ENCODE peak calls at places on chromosomes 1 and 21, in seven cellular contexts. One of them, this sample, is unnamed.

GRCh38 chr1:117371436-117372151 is 4.3 kb downstream of the MAN1A2 start:
- DNase-seq in breast epithelium: no peak
- DNase-seq in dorsolateral prefrontal cortex: no peak
- DNase-seq in epithelial cell of esophagus: no peak
- DNase-seq in HFFc6: peak; percentile 13
- DNase-seq in vagina: no peak
- DNase-seq in prostate gland: no peak
- DNase-seq in this sample: no peak

GRCh38 chr1:11639372-11639771 is 14.9 kb downstream of the FBXO2 start:
- DNase-seq in breast epithelium: no peak
- DNase-seq in dorsolateral prefrontal cortex: no peak
- DNase-seq in epithelial cell of esophagus: no peak
- DNase-seq in HFFc6: no peak
- DNase-seq in vagina: no peak
- DNase-seq in prostate gland: no peak
- DNase-seq in this sample: no peak

GRCh38 chr21:33157303-33157702 is 72.4 kb upstream of the IFNAR2 start:
- DNase-seq in breast epithelium: no peak
- DNase-seq in dorsolateral prefrontal cortex: no peak
- DNase-seq in epithelial cell of esophagus: peak; percentile 8
- DNase-seq in HFFc6: no peak
- DNase-seq in vagina: no peak
- DNase-seq in prostate gland: no peak
- DNase-seq in this sample: peak; percentile 29

GRCh38 chr21:45207839-45208626 is 79.7 kb downstream of the POFUT2 start:
- DNase-seq in breast epithelium: no peak
- DNase-seq in dorsolateral prefrontal cortex: no peak
- DNase-seq in epithelial cell of esophagus: no peak
- DNase-seq in HFFc6: no peak
- DNase-seq in vagina: no peak
- DNase-seq in prostate gland: no peak
- DNase-seq in this sample: no peak

GRCh38 chr1:26278835-26279597 is 870 bp upstream of the SH3BGRL3 start:
- DNase-seq in breast epithelium: no peak
- DNase-seq in dorsolateral prefrontal cortex: no peak
- DNase-seq in epithelial cell of esophagus: peak; percentile 93
- DNase-seq in HFFc6: peak; percentile 74
- DNase-seq in vagina: peak; percentile 87
- DNase-seq in prostate gland: peak; percentile 46
- DNase-seq in this sample: peak; percentile 6

GRCh38 chr1:154316704-154317103 is 4.2 kb upstream of the AQP10 start:
- DNase-seq in breast epithelium: no peak
- DNase-seq in dorsolateral prefrontal cortex: no peak
- DNase-seq in epithelial cell of esophagus: no peak
- DNase-seq in HFFc6: no peak
- DNase-seq in vagina: no peak
- DNase-seq in prostate gland: no peak
- DNase-seq in this sample: no peak

GRCh38 chr21:35838987-35839763 is 221.2 kb downstream of the SETD4 start:
- DNase-seq in breast epithelium: no peak
- DNase-seq in dorsolateral prefrontal cortex: no peak
- DNase-seq in epithelial cell of esophagus: no peak
- DNase-seq in HFFc6: no peak
- DNase-seq in vagina: no peak
- DNase-seq in prostate gland: no peak
- DNase-seq in this sample: no peak

GRCh38 chr1:246836169-246836568 is 95.6 kb downstream of the AHCTF1 start:
- DNase-seq in breast epithelium: no peak
- DNase-seq in dorsolateral prefrontal cortex: no peak
- DNase-seq in epithelial cell of esophagus: peak; percentile 14
- DNase-seq in HFFc6: no peak
- DNase-seq in vagina: no peak
- DNase-seq in prostate gland: no peak
- DNase-seq in this sample: no peak

GRCh38 chr1:6891781-6892579 is 106.7 kb downstream of the CAMTA1 start:
- DNase-seq in breast epithelium: no peak
- DNase-seq in dorsolateral prefrontal cortex: no peak
- DNase-seq in epithelial cell of esophagus: peak; percentile 64
- DNase-seq in HFFc6: no peak
- DNase-seq in vagina: no peak
- DNase-seq in prostate gland: no peak
- DNase-seq in this sample: no peak

DNA sequence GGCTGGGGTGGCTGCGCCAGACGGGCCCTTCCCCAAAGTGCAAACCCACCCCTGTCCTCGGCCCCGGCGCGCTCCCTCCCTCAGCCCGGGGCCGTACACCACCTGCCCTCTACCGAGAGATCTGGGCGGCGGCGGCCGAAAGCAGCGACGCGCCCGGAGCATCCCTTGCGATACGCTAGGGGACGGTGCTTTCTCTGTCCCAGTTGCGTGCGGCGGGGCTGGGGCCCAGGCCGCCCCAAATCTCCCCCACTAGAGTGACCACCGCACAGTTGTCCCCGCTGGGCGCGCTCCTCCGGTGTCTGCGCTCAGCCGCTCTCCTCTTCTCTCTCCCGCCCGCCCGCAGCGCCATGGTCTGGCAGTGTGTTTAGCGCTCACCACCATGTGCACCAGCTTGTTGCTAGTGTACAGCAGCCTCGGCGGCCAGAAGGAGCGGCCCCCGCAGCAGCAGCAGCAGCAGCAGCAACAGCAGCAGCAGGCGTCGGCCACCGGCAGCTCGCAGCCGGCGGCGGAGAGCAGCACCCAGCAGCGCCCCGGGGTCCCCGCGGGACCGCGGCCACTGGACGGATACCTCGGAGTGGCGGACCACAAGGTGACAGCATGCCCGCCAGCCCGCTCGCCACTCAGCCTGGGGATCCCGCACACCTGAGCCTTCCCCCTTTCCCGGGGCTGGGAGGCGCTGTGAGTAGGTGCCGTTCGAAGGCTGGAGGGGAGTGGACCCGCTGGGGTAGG is 1.0 kb downstream of the ST6GALNAC5 start:
- DNase-seq in breast epithelium: no peak
- DNase-seq in dorsolateral prefrontal cortex: peak; percentile 84
- DNase-seq in epithelial cell of esophagus: peak; percentile 23
- DNase-seq in HFFc6: no peak
- DNase-seq in vagina: no peak
- DNase-seq in prostate gland: no peak
- DNase-seq in this sample: peak; percentile 75
- TF ChIP-seq CTCF in breast epithelium: peak; percentile 15
- TF ChIP-seq CTCF in dorsolateral prefrontal cortex: no peak
- TF ChIP-seq CTCF in epithelial cell of esophagus: no peak
- TF ChIP-seq CTCF in HFFc6: peak; percentile 33
- TF ChIP-seq CTCF in vagina: no peak
- TF ChIP-seq CTCF in prostate gland: no peak
- TF ChIP-seq CTCF in this sample: no peak

GRCh38 chr1:17043676-17044075 is 10.2 kb downstream of the SDHB start:
- DNase-seq in breast epithelium: no peak
- DNase-seq in dorsolateral prefrontal cortex: no peak
- DNase-seq in epithelial cell of esophagus: no peak
- DNase-seq in HFFc6: no peak
- DNase-seq in vagina: no peak
- DNase-seq in prostate gland: no peak
- DNase-seq in this sample: no peak

GRCh38 chr1:17045623-17046022 is 8.2 kb downstream of the SDHB start:
- DNase-seq in breast epithelium: no peak
- DNase-seq in dorsolateral prefrontal cortex: no peak
- DNase-seq in epithelial cell of esophagus: no peak
- DNase-seq in HFFc6: no peak
- DNase-seq in vagina: no peak
- DNase-seq in prostate gland: no peak
- DNase-seq in this sample: no peak

GRCh38 chr1:17046043-17046657 is 7.7 kb downstream of the SDHB start:
- DNase-seq in breast epithelium: no peak
- DNase-seq in dorsolateral prefrontal cortex: no peak
- DNase-seq in epithelial cell of esophagus: peak; percentile 69
- DNase-seq in HFFc6: peak; percentile 73
- DNase-seq in vagina: no peak
- DNase-seq in prostate gland: no peak
- DNase-seq in this sample: no peak

GRCh38 chr1:17047924-17048323 is 5.9 kb downstream of the SDHB start:
- DNase-seq in breast epithelium: no peak
- DNase-seq in dorsolateral prefrontal cortex: no peak
- DNase-seq in epithelial cell of esophagus: no peak
- DNase-seq in HFFc6: no peak
- DNase-seq in vagina: no peak
- DNase-seq in prostate gland: no peak
- DNase-seq in this sample: no peak

DNA sequence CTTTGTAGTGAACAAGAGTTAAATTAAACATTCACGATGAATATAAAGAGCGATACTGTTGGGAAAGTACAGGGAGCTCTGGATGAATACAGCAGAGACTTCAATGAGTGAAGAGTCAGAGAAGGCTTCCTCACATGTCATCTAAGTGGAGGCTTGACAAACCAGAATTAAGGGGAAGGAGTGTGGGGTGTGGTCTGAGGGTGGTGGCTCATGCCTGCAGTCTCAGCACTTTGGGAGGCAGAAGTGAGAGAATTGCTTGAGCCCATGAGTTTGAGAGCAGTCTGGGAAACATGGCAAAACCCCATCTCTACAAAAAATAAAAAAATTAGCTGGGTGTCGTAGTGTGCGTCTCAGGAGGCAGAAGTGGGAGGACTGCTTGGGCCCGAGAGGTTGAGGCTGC is 8.7 kb downstream of the SDHB start:
- DNase-seq in breast epithelium: no peak
- DNase-seq in dorsolateral prefrontal cortex: no peak
- DNase-seq in epithelial cell of esophagus: peak; percentile 76
- DNase-seq in HFFc6: no peak
- DNase-seq in vagina: no peak
- DNase-seq in prostate gland: no peak
- DNase-seq in this sample: no peak
- TF ChIP-seq CTCF in breast epithelium: no peak
- TF ChIP-seq CTCF in dorsolateral prefrontal cortex: no peak
- TF ChIP-seq CTCF in epithelial cell of esophagus: no peak
- TF ChIP-seq CTCF in HFFc6: no peak
- TF ChIP-seq CTCF in vagina: no peak
- TF ChIP-seq CTCF in prostate gland: no peak
- TF ChIP-seq CTCF in this sample: no peak

GRCh38 chr1:178500091-178500770 is 3.5 kb upstream of the CLEC20A start:
- DNase-seq in breast epithelium: no peak
- DNase-seq in dorsolateral prefrontal cortex: no peak
- DNase-seq in epithelial cell of esophagus: no peak
- DNase-seq in HFFc6: no peak
- DNase-seq in vagina: no peak
- DNase-seq in prostate gland: no peak
- DNase-seq in this sample: peak; percentile 25
- TF ChIP-seq CTCF in breast epithelium: no peak
- TF ChIP-seq CTCF in dorsolateral prefrontal cortex: no peak
- TF ChIP-seq CTCF in epithelial cell of esophagus: no peak
- TF ChIP-seq CTCF in HFFc6: peak; percentile 57
- TF ChIP-seq CTCF in vagina: no peak
- TF ChIP-seq CTCF in prostate gland: no peak
- TF ChIP-seq CTCF in this sample: peak; percentile 39

GRCh38 chr1:172855841-172856382 is 194.8 kb downstream of the TNFSF18 start:
- DNase-seq in breast epithelium: no peak
- DNase-seq in dorsolateral prefrontal cortex: no peak
- DNase-seq in epithelial cell of esophagus: no peak
- DNase-seq in HFFc6: no peak
- DNase-seq in vagina: no peak
- DNase-seq in prostate gland: no peak
- DNase-seq in this sample: peak; percentile 47

GRCh38 chr1:172849653-172850052 is 190.8 kb downstream of the FASLG start:
- DNase-seq in breast epithelium: no peak
- DNase-seq in dorsolateral prefrontal cortex: no peak
- DNase-seq in epithelial cell of esophagus: no peak
- DNase-seq in HFFc6: no peak
- DNase-seq in vagina: no peak
- DNase-seq in prostate gland: no peak
- DNase-seq in this sample: no peak

GRCh38 chr1:172845865-172846264 is 187.0 kb downstream of the FASLG start:
- DNase-seq in breast epithelium: no peak
- DNase-seq in dorsolateral prefrontal cortex: no peak
- DNase-seq in epithelial cell of esophagus: no peak
- DNase-seq in HFFc6: no peak
- DNase-seq in vagina: no peak
- DNase-seq in prostate gland: no peak
- DNase-seq in this sample: no peak

GRCh38 chr1:172851871-172852270 is 193.0 kb downstream of the FASLG start:
- DNase-seq in breast epithelium: no peak
- DNase-seq in dorsolateral prefrontal cortex: no peak
- DNase-seq in epithelial cell of esophagus: no peak
- DNase-seq in HFFc6: no peak
- DNase-seq in vagina: no peak
- DNase-seq in prostate gland: no peak
- DNase-seq in this sample: no peak

GRCh38 chr1:172851077-172851476 is 192.2 kb downstream of the FASLG start:
- DNase-seq in breast epithelium: no peak
- DNase-seq in dorsolateral prefrontal cortex: no peak
- DNase-seq in epithelial cell of esophagus: no peak
- DNase-seq in HFFc6: no peak
- DNase-seq in vagina: no peak
- DNase-seq in prostate gland: no peak
- DNase-seq in this sample: no peak
- TF ChIP-seq CTCF in breast epithelium: no peak
- TF ChIP-seq CTCF in dorsolateral prefrontal cortex: no peak
- TF ChIP-seq CTCF in epithelial cell of esophagus: no peak
- TF ChIP-seq CTCF in HFFc6: no peak
- TF ChIP-seq CTCF in vagina: no peak
- TF ChIP-seq CTCF in prostate gland: no peak
- TF ChIP-seq CTCF in this sample: no peak

This sample was measured in nephron progenitor cell.